ENCODE peak calls at places on chromosomes 12 and 14, in four cellular contexts. S is choroid plexus epithelial cell, P is heart right ventricle, L is iPS-NIHi11. X is an unnamed sample.

GRCh38 chr12:89650239-89650638 is 58.4 kb downstream of the ATP2B1 start:
- DNase-seq in S (peak; percentile 23), P (no peak), L (no peak), X (no peak)

GRCh38 chr12:13390381-13390856 is 193.9 kb downstream of the EMP1 start:
- DNase-seq in S (peak; percentile 5), P (peak; percentile 86), L (peak; percentile 70), X (peak; percentile 11)

GRCh38 chr12:117090816-117091711 is 8.2 kb downstream of the TESC start:
- DNase-seq in S (no peak), P (no peak), L (no peak), X (no peak)

GRCh38 chr14:77306406-77307098 is 14.1 kb downstream of the POMT2 start:
- DNase-seq in S (peak; percentile 36), P (no peak), L (no peak), X (no peak)

GRCh38 chr14:63922696-63923421 is 70.1 kb downstream of the SYNE2 start:
- DNase-seq in S (peak; percentile 93), P (no peak), L (no peak), X (no peak)

GRCh38 chr12:93015970-93016751 is 87.1 kb upstream of the EEA1 start:
- DNase-seq in S (peak; percentile 48), P (no peak), L (peak; percentile 28), X (no peak)

GRCh38 chr12:87866602-87867292 is 162.5 kb downstream of the C12orf50 start:
- DNase-seq in S (peak; percentile 68), P (no peak), L (no peak), X (no peak)

GRCh38 chr12:85029456-85029855 is 6.6 kb downstream of the TSPAN19 start:
- DNase-seq in S (peak; percentile 60), P (no peak), L (peak; percentile 6), X (no peak)

GRCh38 chr12:21559855-21560569 is 33.9 kb downstream of the SPX start:
- DNase-seq in S (peak; percentile 94), P (no peak), L (no peak), X (no peak)

GRCh38 chr14:88342980-88343379 is 19.9 kb upstream of the KCNK10 start:
- DNase-seq in S (no peak), P (no peak), L (no peak), X (no peak)

GRCh38 chr14:20697273-20698017 is 8.9 kb downstream of the ANG start:
- DNase-seq in S (peak; percentile 85), P (peak; percentile 48), L (peak; percentile 59), X (peak; percentile 49)

GRCh38 chr12:55899035-55899434 is 28.7 kb downstream of the PYM1 start:
- DNase-seq in S (peak; percentile 75), P (no peak), L (no peak), X (no peak)

GRCh38 chr14:50744242-50744641 is 76.1 kb upstream of the SAV1 start:
- DNase-seq in S (no peak), P (no peak), L (no peak), X (no peak)

GRCh38 chr12:95557625-95558024 is 6.3 kb upstream of the USP44 start:
- DNase-seq in S (no peak), P (no peak), L (no peak), X (no peak)

GRCh38 chr12:124456652-124457152 is 110.7 kb downstream of the NCOR2 start:
- DNase-seq in S (no peak), P (peak; percentile 44), L (no peak), X (no peak)

GRCh38 chr14:104694991-104695659 is 5.7 kb downstream of the INF2 start:
- DNase-seq in S (no peak), P (peak; percentile 70), L (peak; percentile 51), X (no peak)

GRCh38 chr12:66716522-66716921 is 37.6 kb upstream of the GRIP1 start:
- DNase-seq in S (no peak), P (no peak), L (no peak), X (no peak)

GRCh38 chr14:87863047-87863446 is 129.9 kb downstream of the GALC start:
- DNase-seq in S (no peak), P (no peak), L (no peak), X (no peak)

GRCh38 chr12:4855121-4855924 is 54.4 kb upstream of the KCNA1 start:
- DNase-seq in S (peak; percentile 87), P (peak; percentile 60), L (peak; percentile 80), X (peak; percentile 24)

GRCh38 chr12:70948976-70949336 is 28.4 kb upstream of the PTPRR start:
- DNase-seq in S (peak; percentile 40), P (peak; percentile 33), L (no peak), X (no peak)

GRCh38 chr12:132410849-132411248 is 79.1 kb upstream of the FBRSL1 start:
- DNase-seq in S (no peak), P (no peak), L (no peak), X (no peak)

GRCh38 chr12:103401421-103401820 is 94.3 kb downstream of the C12orf42 start:
- DNase-seq in S (no peak), P (no peak), L (peak; percentile 33), X (no peak)

GRCh38 chr14:54772451-54772881 is 130.2 kb downstream of the GCH1 start:
- DNase-seq in S (peak; percentile 60), P (no peak), L (no peak), X (no peak)

GRCh38 chr12:64946132-64946829 is 121.8 kb downstream of the TBC1D30 start:
- DNase-seq in S (peak; percentile 60), P (peak; percentile 59), L (no peak), X (no peak)

GRCh38 chr14:96797943-96798349 is 764 bp downstream of the VRK1 start:
- DNase-seq in S (peak; percentile 25), P (no peak), L (no peak), X (peak; percentile 18)

GRCh38 chr12:63967358-63967757 is 122.9 kb downstream of the SRGAP1 start:
- DNase-seq in S (peak; percentile 68), P (no peak), L (no peak), X (no peak)